ENCODE peak calls at places on chromosomes 4 and X, in five cellular contexts. X is D341Med; U is stimulated activated naive CD8-positive, alpha-beta T cell treated with anti-CD3 and anti-CD28 coated beads, Interleukin-15, Interleukin-2, amounts not matched to agents 100 U/mL and 50 U/mL, for 24 hours; E is pons; T is lower leg skin. J is an unnamed sample.

GRCh38 chr4:27398911-27399310 is 538.3 kb downstream of the STIM2 start:
- DNase-seq in T (no peak), U (no peak), X (no peak), E (no peak), J (no peak)

GRCh38 chrX:136789856-136790255 is 9.1 kb upstream of the ARHGEF6 start:
- DNase-seq in X (no peak), E (no peak), T (no peak), U (no peak), J (no peak)

GRCh38 chrX:154731203-154731602 is 19.7 kb downstream of the GAB3 start:
- DNase-seq in U (no peak), X (no peak), T (no peak), E (no peak), J (peak; percentile 45)

GRCh38 chr4:109947918-109948317 is 35.2 kb downstream of the EGF start:
- DNase-seq in X (no peak), U (no peak), E (no peak), T (no peak), J (no peak)

GRCh38 chr4:11182586-11183357 is 245.9 kb downstream of the HS3ST1 start:
- DNase-seq in E (no peak), T (no peak), U (no peak), X (no peak), J (no peak)

GRCh38 chr4:71259911-71260331 is 78.9 kb upstream of the SLC4A4 start:
- DNase-seq in U (no peak), T (no peak), X (no peak), E (peak; percentile 75), J (no peak)

GRCh38 chr4:30386266-30386895 is 333.8 kb upstream of the PCDH7 start:
- DNase-seq in T (no peak), X (no peak), U (no peak), E (no peak), J (no peak)

GRCh38 chr4:24322517-24322916 is 261.8 kb downstream of the DHX15 start:
- DNase-seq in U (no peak), E (no peak), T (no peak), X (no peak), J (no peak)

GRCh38 chr4:83272900-83273299 is 11.7 kb downstream of the COQ2 start:
- DNase-seq in U (no peak), E (no peak), T (no peak), X (no peak), J (no peak)

GRCh38 chr4:125187221-125187620 is 127.5 kb upstream of the FAT4 start:
- DNase-seq in E (no peak), U (no peak), X (no peak), T (no peak), J (no peak)

GRCh38 chr4:530017-530781 is 31.2 kb downstream of the PIGG start:
- DNase-seq in T (no peak), X (no peak), U (no peak), E (no peak), J (no peak)

GRCh38 chr4:165740911-165741310 is 132.1 kb upstream of the TLL1 start:
- DNase-seq in E (no peak), U (no peak), X (no peak), T (no peak), J (no peak)

GRCh38 chrX:67781132-67781531 is 237.3 kb downstream of the AR start:
- DNase-seq in X (no peak), T (no peak), U (no peak), E (no peak), J (no peak)

J was measured in activated CD8-positive, alpha-beta T cell treated with anti-CD3 and anti-CD28 coated beads, Interleukin-2, amount 10 ng/mL, durations not matched to agents 7 days and 5 days.